ENCODE peak calls at places on chromosomes 13 and 19, in nine cellular contexts. N is immature natural killer cell; E is stimulated activated CD4-positive, alpha-beta T cell treated with anti-CD3 and anti-CD28 coated beads, Interleukin-2, amount 100 ng/mL, for 48 hours; G is EH; Y is upper lobe of right lung; Z is HTR-8/SVneo; B is lung microvascular endothelial cell; K is foreskin keratinocyte; U is activated CD4-positive, alpha-beta T cell treated with anti-CD3 and anti-CD28 coated beads, Interleukin-2, amount 50 U/mL, for 48 hours. R is an unnamed sample.

GRCh38 chr19:48967346-48968178 is 2.5 kb downstream of the FTL start:
- DNase-seq in N (no peak), E (no peak), G (peak), Y (peak), Z (no peak), B (no peak), K (peak), U (no peak), R (no peak)

GRCh38 chr13:98386632-98387031 is 190.3 kb downstream of the STK24 start:
- DNase-seq in N (no peak), E (no peak), G (no peak), Y (no peak), Z (no peak), B (no peak), K (peak), U (no peak), R (peak)

GRCh38 chr19:40420766-40421467 is 4.9 kb downstream of the SERTAD1 start:
- DNase-seq in N (peak), E (peak), G (peak), Y (peak), Z (peak), B (peak), K (peak), U (peak), R (peak)

GRCh38 chr13:28483313-28483931 is 11.5 kb downstream of the FLT1 start:
- DNase-seq in N (no peak), E (no peak), G (no peak), Y (no peak), Z (no peak), B (no peak), K (no peak), U (no peak), R (no peak)

GRCh38 chr13:106143392-106143791 is 392.1 kb downstream of the EFNB2 start:
- DNase-seq in N (no peak), E (no peak), G (peak), Y (no peak), Z (no peak), B (no peak), K (no peak), U (no peak), R (peak)

GRCh38 chr19:43437712-43438111 is 23.0 kb downstream of the TEX101 start:
- DNase-seq in N (no peak), E (no peak), G (no peak), Y (no peak), Z (no peak), B (no peak), K (no peak), U (no peak), R (no peak)

GRCh38 chr19:53518061-53518460 is 19.9 kb upstream of the ZNF331 start:
- DNase-seq in N (no peak), E (no peak), G (no peak), Y (no peak), Z (no peak), B (no peak), K (no peak), U (no peak), R (no peak)

GRCh38 chr19:41535029-41535622 is 40.8 kb upstream of the CEACAM21 start:
- DNase-seq in N (no peak), E (no peak), G (no peak), Y (no peak), Z (no peak), B (peak), K (no peak), U (no peak), R (no peak)

GRCh38 chr13:30923423-30923822 is 9.0 kb upstream of the TEX26 start:
- DNase-seq in N (no peak), E (no peak), G (no peak), Y (no peak), Z (no peak), B (no peak), K (no peak), U (no peak), R (no peak)

GRCh38 chr19:38734426-38735256 is 9.6 kb downstream of the CAPN12 start:
- DNase-seq in N (peak), E (no peak), G (peak), Y (peak), Z (no peak), B (peak), K (peak), U (peak), R (no peak)

GRCh38 chr13:102286326-102286725 is 115.5 kb downstream of the FGF14 start:
- DNase-seq in N (no peak), E (no peak), G (peak), Y (no peak), Z (peak), B (no peak), K (peak), U (no peak), R (no peak)

GRCh38 chr19:4055209-4055552 is 11.5 kb downstream of the ZBTB7A start:
- DNase-seq in N (no peak), E (no peak), G (no peak), Y (no peak), Z (no peak), B (no peak), K (no peak), U (no peak), R (no peak)

GRCh38 chr19:15922021-15922420 is 12.3 kb downstream of the CYP4F11 start:
- DNase-seq in N (no peak), E (no peak), G (no peak), Y (no peak), Z (no peak), B (no peak), K (no peak), U (no peak), R (no peak)

GRCh38 chr19:287381-287871 is 3.8 kb downstream of the PLPP2 start:
- DNase-seq in N (no peak), E (no peak), G (no peak), Y (peak), Z (no peak), B (no peak), K (no peak), U (no peak), R (no peak)

GRCh38 chr13:44487989-44488388 is 88.1 kb downstream of the TSC22D1 start:
- DNase-seq in N (no peak), E (no peak), G (no peak), Y (no peak), Z (no peak), B (no peak), K (no peak), U (no peak), R (no peak)

GRCh38 chr13:114113961-114114360 is 18.5 kb downstream of the RASA3 start:
- DNase-seq in N (no peak), E (no peak), G (no peak), Y (peak), Z (no peak), B (no peak), K (no peak), U (no peak), R (no peak)

GRCh38 chr13:103788061-103788652 is 721.9 kb upstream of the SLC10A2 start:
- DNase-seq in N (no peak), E (no peak), G (no peak), Y (no peak), Z (peak), B (no peak), K (peak), U (no peak), R (peak)

GRCh38 chr19:33388231-33388816 is 14.8 kb downstream of the CEBPG start:
- DNase-seq in N (no peak), E (no peak), G (no peak), Y (peak), Z (no peak), B (no peak), K (no peak), U (no peak), R (no peak)

GRCh38 chr19:52722062-52723005 is 12.5 kb downstream of the ZNF611 start:
- DNase-seq in N (no peak), E (no peak), G (peak), Y (no peak), Z (peak), B (peak), K (peak), U (no peak), R (no peak)

GRCh38 chr19:20182232-20182785 is 15.3 kb downstream of the ZNF486 start:
- DNase-seq in N (no peak), E (no peak), G (no peak), Y (no peak), Z (no peak), B (no peak), K (no peak), U (no peak), R (peak)

GRCh38 chr13:102825921-102826706 is 19.7 kb upstream of the ERCC5 start:
- DNase-seq in N (no peak), E (no peak), G (peak), Y (no peak), Z (peak), B (peak), K (peak), U (no peak), R (no peak)

GRCh38 chr19:33859016-33859415 is 62.3 kb downstream of the KCTD15 start:
- DNase-seq in N (no peak), E (no peak), G (no peak), Y (no peak), Z (no peak), B (no peak), K (no peak), U (no peak), R (no peak)

GRCh38 chr19:55931936-55932386 is at the start of gene NLRP13:
- DNase-seq in N (no peak), E (no peak), G (no peak), Y (no peak), Z (no peak), B (no peak), K (no peak), U (no peak), R (no peak)

GRCh38 chr19:19270749-19271571 is 2.1 kb downstream of the TM6SF2 start:
- DNase-seq in N (no peak), E (no peak), G (no peak), Y (no peak), Z (no peak), B (no peak), K (no peak), U (no peak), R (no peak)

GRCh38 chr13:30158774-30159445 is 148.4 kb downstream of the KATNAL1 start:
- DNase-seq in N (no peak), E (no peak), G (peak), Y (no peak), Z (peak), B (peak), K (no peak), U (peak), R (no peak)

GRCh38 chr13:66200555-66200954 is 1029.6 kb downstream of the PCDH9 start:
- DNase-seq in N (no peak), E (no peak), G (no peak), Y (no peak), Z (no peak), B (peak), K (no peak), U (no peak), R (no peak)

GRCh38 chr13:38527140-38527539 is 159.7 kb upstream of the FREM2 start:
- DNase-seq in N (no peak), E (no peak), G (no peak), Y (no peak), Z (no peak), B (no peak), K (no peak), U (no peak), R (no peak)

GRCh38 chr13:44218501-44219240 is 155.0 kb upstream of the SERP2 start:
- DNase-seq in N (no peak), E (no peak), G (no peak), Y (peak), Z (no peak), B (no peak), K (no peak), U (no peak), R (no peak)

GRCh38 chr13:71290963-71291937 is 575.8 kb downstream of the DACH1 start:
- DNase-seq in N (peak), E (peak), G (peak), Y (no peak), Z (no peak), B (peak), K (peak), U (peak), R (peak)

GRCh38 chr13:30045916-30046704 is 195.7 kb upstream of the UBL3 start:
- DNase-seq in N (no peak), E (no peak), G (peak), Y (no peak), Z (no peak), B (peak), K (peak), U (no peak), R (no peak)

GRCh38 chr19:517721-518136 is 10.4 kb downstream of the TPGS1 start:
- DNase-seq in N (no peak), E (no peak), G (no peak), Y (no peak), Z (no peak), B (no peak), K (no peak), U (no peak), R (no peak)

GRCh38 chr19:46963093-46963734 is 56.4 kb upstream of the NPAS1 start:
- DNase-seq in N (no peak), E (no peak), G (peak), Y (no peak), Z (peak), B (peak), K (no peak), U (peak), R (no peak)

R was measured in left kidney.